ENCODE peak calls at places on chromosome 14, in five cellular contexts. I is stomach, P is H54, U is dermis blood vessel endothelial cell, V is cerebellar nuclear complex. M is an unnamed sample.

GRCh38 chr14:77043177-77043983 is 14.9 kb upstream of the IRF2BPL start:
- DNase-seq in I (no peak), P (no peak), U (peak; percentile 73), V (no peak), M (no peak)

GRCh38 chr14:56273949-56274348 is 155.7 kb downstream of the PELI2 start:
- DNase-seq in I (no peak), P (no peak), U (peak; percentile 19), V (no peak), M (no peak)

GRCh38 chr14:30214456-30215090 is 286.9 kb upstream of the PRKD1 start:
- DNase-seq in I (no peak), P (no peak), U (peak; percentile 81), V (no peak), M (no peak)

GRCh38 chr14:66284346-66284745 is 201.8 kb upstream of the CCDC196 start:
- DNase-seq in I (no peak), P (no peak), U (no peak), V (no peak), M (no peak)

GRCh38 chr14:97411938-97412612 is 614.9 kb downstream of the VRK1 start:
- DNase-seq in I (no peak), P (no peak), U (no peak), V (no peak), M (no peak)

GRCh38 chr14:80587096-80587724 is 354.3 kb downstream of the CEP128 start:
- DNase-seq in I (no peak), P (no peak), U (peak; percentile 63), V (no peak), M (no peak)

GRCh38 chr14:22220427-22220826 is 368.6 kb downstream of the DAD1 start:
- DNase-seq in I (no peak), P (no peak), U (no peak), V (no peak), M (no peak)

GRCh38 chr14:29648045-29648444 is 279.6 kb downstream of the PRKD1 start:
- DNase-seq in I (no peak), P (no peak), U (peak; percentile 18), V (no peak), M (no peak)

GRCh38 chr14:96629082-96629481 is 126.9 kb downstream of the PAPOLA start:
- DNase-seq in I (no peak), P (no peak), U (no peak), V (no peak), M (no peak)